ENCODE peak calls at places on chromosome 1, in five cellular contexts. Q, X, Y, O and N are unnamed samples.
A peak's percentile ranks its signal among the peaks of the same experiment; 100 is the strongest.

GRCh38 chr1:210876275-210876674 is 257.7 kb downstream of the KCNH1 start:
- DNase-seq in Q (no peak), X (no peak), Y (no peak), O (no peak), N (no peak)

GRCh38 chr1:90616395-90616794 is 100.7 kb downstream of the BARHL2 start:
- DNase-seq in Q (no peak), X (no peak), Y (no peak), O (no peak), N (no peak)

GRCh38 chr1:93753766-93754763 is 72.4 kb upstream of the BCAR3 start:
- DNase-seq in Q (no peak), X (no peak), Y (no peak), O (peak; percentile 53), N (no peak)

GRCh38 chr1:205536759-205537361 is 32.4 kb downstream of the CDK18 start:
- DNase-seq in Q (no peak), X (no peak), Y (no peak), O (no peak), N (no peak)

GRCh38 chr1:90133133-90133532 is 138.2 kb downstream of the ZNF326 start:
- DNase-seq in Q (no peak), X (no peak), Y (no peak), O (no peak), N (no peak)

GRCh38 chr1:50700226-50701020 is 259.6 kb downstream of the FAF1 start:
- DNase-seq in Q (no peak), X (no peak), Y (no peak), O (no peak), N (no peak)

GRCh38 chr1:222844108-222844779 is 29.4 kb downstream of the DISP1 start:
- DNase-seq in Q (no peak), X (no peak), Y (no peak), O (no peak), N (no peak)

GRCh38 chr1:12001249-12001917 is 17.9 kb upstream of the MIIP start:
- DNase-seq in Q (peak; percentile 35), X (no peak), Y (no peak), O (no peak), N (no peak)

GRCh38 chr1:1510912-1511532 is 940 bp upstream of the ATAD3A start:
- DNase-seq in Q (no peak), X (no peak), Y (no peak), O (no peak), N (no peak)

GRCh38 chr1:171751208-171751607 is 9.3 kb upstream of the VAMP4 start:
- DNase-seq in Q (no peak), X (no peak), Y (no peak), O (no peak), N (no peak)

GRCh38 chr1:119808972-119809550 is 2.2 kb downstream of the REG4 start:
- DNase-seq in Q (peak; percentile 29), X (peak; percentile 36), Y (peak; percentile 8), O (peak; percentile 24), N (peak; percentile 40)

GRCh38 chr1:71461416-71461815 is 380.6 kb upstream of the ZRANB2 start:
- DNase-seq in Q (no peak), X (no peak), Y (no peak), O (no peak), N (no peak)